ENCODE peak calls at places on chromosomes 2 and 18, in eight cellular contexts. S is A549; A is NCI-H2029 treated with DMSO at 0.1 percent for 48 hours; W is C1 segment of cervical spinal cord; F is COR-L47; M is activated effector memory CD4-positive, alpha-beta T cell treated with anti-CD3 and anti-CD28 coated beads, Interleukin-2, amount 50 U/mL, for 16 hours; E is fibroblast of mammary gland; G is GM23338. J is an unnamed sample.

GRCh38 chr2:61993422-61994024 is 88.0 kb downstream of the COMMD1 start:
- DNase-seq in M (no peak), W (no peak), G (peak), A (peak), S (peak), E (peak), F (peak), J (peak)

GRCh38 chr2:29517421-29517820 is 402.2 kb downstream of the CLIP4 start:
- DNase-seq in M (no peak), W (no peak), F (no peak), G (no peak), S (no peak), A (no peak), E (no peak), J (no peak)

GRCh38 chr2:193141-193552 is 70.7 kb downstream of the SH3YL1 start:
- DNase-seq in W (no peak), G (no peak), A (no peak), E (no peak), M (no peak), F (no peak), S (no peak), J (no peak)

GRCh38 chr2:77479395-77479794 is 42.8 kb downstream of the LRRTM4 start:
- DNase-seq in W (no peak), F (no peak), S (no peak), M (no peak), G (no peak), A (no peak), E (no peak), J (no peak)

GRCh38 chr2:237752761-237753165 is 45.8 kb upstream of the RBM44 start:
- DNase-seq in W (no peak), A (no peak), E (no peak), F (no peak), M (peak), G (no peak), S (no peak), J (no peak)

GRCh38 chr2:133498615-133499585 is 69.4 kb downstream of the NCKAP5 start:
- DNase-seq in G (no peak), W (no peak), F (no peak), E (no peak), S (no peak), A (no peak), M (no peak), J (no peak)

GRCh38 chr18:44541781-44542180 is 138.9 kb upstream of the SETBP1 start:
- DNase-seq in A (peak), W (no peak), F (no peak), G (no peak), M (no peak), S (no peak), E (no peak), J (no peak)

GRCh38 chr2:202479090-202479489 is 103.0 kb downstream of the BMPR2 start:
- DNase-seq in A (no peak), G (no peak), M (no peak), E (no peak), F (no peak), S (no peak), W (no peak), J (no peak)

GRCh38 chr18:68234115-68234514 is 480.8 kb downstream of the TMX3 start:
- DNase-seq in W (no peak), E (no peak), M (no peak), S (no peak), A (no peak), F (no peak), G (no peak), J (no peak)

GRCh38 chr2:16538691-16539090 is 126.9 kb downstream of the CYRIA start:
- DNase-seq in E (no peak), M (no peak), F (no peak), S (no peak), A (no peak), G (no peak), W (no peak), J (no peak)

GRCh38 chr2:184367211-184367610 is 231.1 kb upstream of the ZNF804A start:
- DNase-seq in E (no peak), A (no peak), W (no peak), S (no peak), F (no peak), M (no peak), G (no peak), J (no peak)

GRCh38 chr2:181407171-181407570 is 50.0 kb upstream of the ITGA4 start:
- DNase-seq in G (no peak), M (no peak), W (no peak), E (no peak), F (no peak), A (no peak), S (no peak), J (no peak)

GRCh38 chr2:3465844-3466481 is 53.4 kb downstream of the ADI1 start:
- DNase-seq in F (no peak), G (no peak), E (peak), M (no peak), A (no peak), W (no peak), S (peak), J (no peak)

GRCh38 chr2:71563872-71564271 is 110.5 kb downstream of the DYSF start:
- DNase-seq in A (no peak), E (peak), F (no peak), S (no peak), W (no peak), M (no peak), G (no peak), J (peak)